ENCODE peak calls at places on chromosomes 16 and 17, in five cellular contexts. K is fibroblast of pulmonary artery, F is K562, X is AG09309, J is cardiac muscle cell. Z is an unnamed sample.

GRCh38 chr16:68658258-68658973 is 13.3 kb downstream of the CDH3 start:
- DNase-seq in K (peak; percentile 45), F (no peak), X (peak; percentile 61), J (peak; percentile 32), Z (no peak)

GRCh38 chr17:39152134-39152884 is 872 bp upstream of the PLXDC1 start:
- DNase-seq in K (no peak), F (no peak), X (no peak), J (peak; percentile 56), Z (no peak)

GRCh38 chr17:82603981-82604448 is 44.2 kb downstream of the WDR45B start:
- DNase-seq in K (no peak), F (peak; percentile 33), X (no peak), J (no peak), Z (no peak)

GRCh38 chr16:67396159-67396774 is 3.0 kb upstream of the TPPP3 start:
- DNase-seq in K (peak; percentile 65), F (peak; percentile 94), X (no peak), J (peak; percentile 81), Z (no peak)

GRCh38 chr17:58232707-58233156 is 5.7 kb upstream of the LPO start:
- DNase-seq in K (peak; percentile 88), F (peak; percentile 76), X (peak; percentile 74), J (no peak), Z (no peak)

GRCh38 chr17:71409712-71410111 is 711.1 kb upstream of the SOX9 start:
- DNase-seq in K (peak; percentile 53), F (no peak), X (peak; percentile 88), J (no peak), Z (no peak)

GRCh38 chr17:71530227-71530626 is 590.6 kb upstream of the SOX9 start:
- DNase-seq in K (no peak), F (no peak), X (no peak), J (no peak), Z (no peak)

GRCh38 chr16:14600164-14600563 is 29.9 kb downstream of the PARN start:
- DNase-seq in K (peak; percentile 61), F (peak; percentile 16), X (no peak), J (peak; percentile 16), Z (no peak)

GRCh38 chr17:36934759-36935630 is 2.3 kb upstream of the LHX1 start:
- DNase-seq in K (no peak), F (peak; percentile 43), X (no peak), J (peak; percentile 79), Z (no peak)

GRCh38 chr16:87407511-87408112 is 15.5 kb downstream of the MAP1LC3B start:
- DNase-seq in K (peak; percentile 26), F (no peak), X (no peak), J (no peak), Z (no peak)

GRCh38 chr17:51807460-51807859 is 351.1 kb downstream of the CA10 start:
- DNase-seq in K (no peak), F (no peak), X (no peak), J (no peak), Z (no peak)

GRCh38 chr16:55508941-55509920 is at the start of gene LPCAT2:
- DNase-seq in K (peak; percentile 91), F (peak; percentile 90), X (no peak), J (peak; percentile 91), Z (peak; percentile 68)
- TF ChIP-seq CTCF in K (no peak), F (no peak), X (no peak), J (no peak), Z (no peak)

GRCh38 chr16:11034005-11034404 is 89.6 kb downstream of the CLEC16A start:
- DNase-seq in K (peak; percentile 93), F (no peak), X (peak; percentile 77), J (no peak), Z (no peak)
- TF ChIP-seq CTCF in K (no peak), F (no peak), X (no peak), J (no peak), Z (no peak)

GRCh38 chr16:77784441-77785356 is 3.7 kb upstream of the VAT1L start:
- DNase-seq in K (no peak), F (no peak), X (no peak), J (no peak), Z (no peak)
- TF ChIP-seq CTCF in K (peak; percentile 15), F (no peak), X (peak; percentile 15), J (peak; percentile 30), Z (peak; percentile 33)

GRCh38 chr17:49035470-49036269 is 38.5 kb downstream of the IGF2BP1 start:
- DNase-seq in K (peak; percentile 63), F (peak; percentile 50), X (no peak), J (peak; percentile 70), Z (peak; percentile 32)

GRCh38 chr17:49038544-49038943 is 41.4 kb downstream of the IGF2BP1 start:
- DNase-seq in K (no peak), F (no peak), X (no peak), J (no peak), Z (no peak)

GRCh38 chr17:49038138-49038537 is 41.0 kb downstream of the IGF2BP1 start:
- DNase-seq in K (no peak), F (no peak), X (no peak), J (no peak), Z (no peak)

GRCh38 chr17:49031965-49032928 is 35.1 kb downstream of the IGF2BP1 start:
- DNase-seq in K (peak; percentile 89), F (peak; percentile 83), X (peak; percentile 39), J (peak; percentile 85), Z (peak; percentile 39)

GRCh38 chr17:49036270-49036626 is 39.1 kb downstream of the IGF2BP1 start:
- DNase-seq in K (no peak), F (no peak), X (no peak), J (no peak), Z (no peak)
- TF ChIP-seq CTCF in K (no peak), F (no peak), X (no peak), J (no peak), Z (no peak)

DNA sequence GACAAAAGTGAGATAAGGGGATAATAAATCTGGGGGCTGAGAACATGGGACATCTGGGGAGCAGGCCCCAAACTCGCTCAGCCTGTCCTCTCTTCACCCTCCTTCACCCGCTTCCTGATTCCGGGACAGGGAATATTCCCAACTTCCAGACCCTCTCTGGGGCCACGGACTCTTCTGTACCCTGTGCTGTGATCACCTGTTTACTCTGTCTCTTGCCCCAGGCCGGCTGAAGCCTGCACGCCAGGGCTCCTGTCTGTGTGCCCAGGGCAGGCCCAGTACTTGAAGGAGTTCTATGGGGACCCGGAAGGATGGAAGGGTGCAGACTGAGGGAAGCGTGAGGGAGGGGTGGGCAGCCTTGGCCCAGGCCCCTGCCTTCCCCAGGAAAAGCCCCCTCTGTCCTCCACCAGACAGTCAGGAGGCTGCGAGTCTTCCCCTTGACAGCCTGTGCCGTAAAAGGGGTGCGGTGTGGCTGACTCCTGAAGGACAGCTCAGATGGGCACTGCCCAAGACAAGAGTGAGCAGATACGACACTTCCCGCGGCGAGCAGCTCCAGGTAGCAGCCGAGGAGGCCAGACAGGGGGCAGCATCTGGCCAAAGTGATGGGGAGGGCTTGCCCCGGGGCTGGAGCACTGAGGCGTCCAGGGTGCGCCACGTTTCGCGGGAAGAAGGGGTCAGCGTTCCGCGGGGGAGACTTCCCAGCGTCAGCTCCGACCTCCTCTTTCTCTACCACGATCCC is 1.0 kb upstream of the CCNF start:
- DNase-seq in K (peak; percentile 27), F (peak; percentile 87), X (no peak), J (peak; percentile 26), Z (peak; percentile 26)
- TF ChIP-seq CTCF in K (peak; percentile 22), F (peak; percentile 70), X (peak; percentile 42), J (peak; percentile 34), Z (no peak)

GRCh38 chr16:21228473-21228872 is 5.0 kb upstream of the ANKS4B start:
- DNase-seq in K (no peak), F (no peak), X (no peak), J (no peak), Z (no peak)

GRCh38 chr16:21235199-21235585 is 1.7 kb downstream of the ANKS4B start:
- DNase-seq in K (no peak), F (peak; percentile 25), X (no peak), J (no peak), Z (no peak)

GRCh38 chr16:21233521-21234150 is at the start of gene ANKS4B:
- DNase-seq in K (no peak), F (no peak), X (no peak), J (no peak), Z (no peak)

GRCh38 chr16:21236831-21237230 is 3.3 kb downstream of the ANKS4B start:
- DNase-seq in K (no peak), F (no peak), X (no peak), J (no peak), Z (no peak)

DNA sequence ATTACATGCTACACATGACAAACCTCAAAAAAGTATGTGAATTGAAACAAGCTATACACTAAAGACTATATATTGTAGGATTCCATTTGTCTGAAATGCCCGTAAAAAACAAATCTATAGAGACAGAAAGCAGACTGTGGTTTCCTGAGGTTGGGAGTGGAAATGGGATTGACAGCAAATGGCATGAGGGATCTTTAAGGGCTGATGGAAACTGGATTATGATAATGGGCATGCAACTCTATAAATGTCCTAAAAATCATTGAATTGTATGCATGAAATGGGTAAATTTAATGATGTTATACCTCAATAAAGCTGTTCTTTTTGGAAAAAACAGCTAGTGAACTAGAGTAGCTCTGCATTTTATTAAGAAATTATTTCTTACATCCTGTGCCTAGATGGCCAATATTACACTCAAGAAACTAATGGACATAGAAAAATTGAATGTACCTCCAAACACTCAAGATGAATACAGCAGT is 416 bp upstream of the ANKS4B start:
- DNase-seq in K (no peak), F (no peak), X (no peak), J (no peak), Z (no peak)
- TF ChIP-seq CTCF in K (no peak), F (no peak), X (no peak), J (no peak), Z (no peak)